ENCODE peak calls at places on chromosome 1, in four cellular contexts. O, M, U and A are unnamed samples.
A peak's percentile ranks its signal among the peaks of the same experiment; 100 is the strongest.

GRCh38 chr1:195939844-195940243 is 668.4 kb downstream of the KCNT2 start:
- DNase-seq in O (no peak), M (no peak), U (no peak), A (no peak)

GRCh38 chr1:61636392-61636791 is 88.5 kb downstream of the TM2D1 start:
- DNase-seq in O (no peak), M (no peak), U (no peak), A (no peak)

GRCh38 chr1:207925210-207925609 is 14.3 kb upstream of the CD34 start:
- DNase-seq in O (no peak), M (no peak), U (no peak), A (no peak)

GRCh38 chr1:205287723-205288122 is 33.8 kb downstream of the NUAK2 start:
- DNase-seq in M (no peak), U (no peak), O (no peak), A (no peak)

GRCh38 chr1:165397945-165398344 is 41.4 kb upstream of the LMX1A start:
- DNase-seq in U (no peak), M (peak; percentile 11), O (no peak), A (no peak)

GRCh38 chr1:1435094-1435903 is at the start of gene VWA1:
- DNase-seq in U (no peak), O (peak; percentile 99), M (peak; percentile 43), A (peak; percentile 49)

GRCh38 chr1:5980314-5981008 is 11.8 kb downstream of the NPHP4 start:
- DNase-seq in U (peak; percentile 29), M (no peak), O (peak; percentile 84), A (no peak)

GRCh38 chr1:151888972-151889570 is 20.2 kb downstream of the THEM4 start:
- DNase-seq in O (peak; percentile 23), U (no peak), M (peak; percentile 40), A (no peak)

GRCh38 chr1:161511018-161511755 is 5.9 kb downstream of the FCGR2A start:
- DNase-seq in O (no peak), U (no peak), M (no peak), A (no peak)

GRCh38 chr1:19045898-19046889 is 89.7 kb upstream of the IFFO2 start:
- DNase-seq in U (no peak), M (no peak), O (peak; percentile 4), A (no peak)

GRCh38 chr1:200042437-200043329 is 15.2 kb downstream of the NR5A2 start:
- DNase-seq in M (no peak), O (peak; percentile 44), U (no peak), A (no peak)

GRCh38 chr1:8858888-8859706 is 19.4 kb downstream of the ENO1 start:
- DNase-seq in O (peak; percentile 53), U (peak; percentile 56), M (peak; percentile 55), A (peak; percentile 33)

GRCh38 chr1:208688656-208689315 is 444.6 kb upstream of the PLXNA2 start:
- DNase-seq in U (no peak), M (no peak), O (no peak), A (no peak)

GRCh38 chr1:238491265-238491664 is 600.5 kb upstream of the ZP4 start:
- DNase-seq in M (no peak), U (no peak), O (no peak), A (no peak)

GRCh38 chr1:195763907-195764183 is 844.4 kb downstream of the KCNT2 start:
- DNase-seq in U (no peak), M (no peak), O (no peak), A (no peak)

GRCh38 chr1:211895126-211895759 is 64.7 kb upstream of the LPGAT1 start:
- DNase-seq in O (no peak), U (no peak), M (no peak), A (no peak)

GRCh38 chr1:147753084-147753483 is 7.3 kb downstream of the GJA5 start:
- DNase-seq in M (no peak), O (no peak), U (no peak), A (no peak)

GRCh38 chr1:46515576-46515975 is 25.9 kb downstream of the DMBX1 start:
- DNase-seq in M (no peak), U (no peak), O (no peak), A (no peak)

GRCh38 chr1:218499021-218499691 is 154.0 kb downstream of the TGFB2 start:
- DNase-seq in O (no peak), U (no peak), M (no peak), A (no peak)

GRCh38 chr1:60876952-60877351 is 205.4 kb upstream of the NFIA start:
- DNase-seq in U (no peak), M (no peak), O (no peak), A (no peak)

GRCh38 chr1:107056426-107057196 is at the start of gene PRMT6:
- DNase-seq in M (peak; percentile 83), O (peak; percentile 88), U (peak; percentile 92), A (peak; percentile 63)

GRCh38 chr1:53526451-53527101 is 67.4 kb downstream of the DMRTB1 start:
- DNase-seq in U (no peak), M (no peak), O (peak; percentile 85), A (no peak)

GRCh38 chr1:161946071-161946987 is 77.3 kb downstream of the OLFML2B start:
- DNase-seq in M (no peak), O (no peak), U (no peak), A (no peak)

GRCh38 chr1:212247179-212247721 is 38.0 kb upstream of the PPP2R5A start:
- DNase-seq in O (no peak), U (no peak), M (no peak), A (no peak)

GRCh38 chr1:44881011-44881632 is 38.1 kb upstream of the PTCH2 start:
- DNase-seq in O (peak; percentile 23), U (no peak), M (no peak), A (no peak)

DNA sequence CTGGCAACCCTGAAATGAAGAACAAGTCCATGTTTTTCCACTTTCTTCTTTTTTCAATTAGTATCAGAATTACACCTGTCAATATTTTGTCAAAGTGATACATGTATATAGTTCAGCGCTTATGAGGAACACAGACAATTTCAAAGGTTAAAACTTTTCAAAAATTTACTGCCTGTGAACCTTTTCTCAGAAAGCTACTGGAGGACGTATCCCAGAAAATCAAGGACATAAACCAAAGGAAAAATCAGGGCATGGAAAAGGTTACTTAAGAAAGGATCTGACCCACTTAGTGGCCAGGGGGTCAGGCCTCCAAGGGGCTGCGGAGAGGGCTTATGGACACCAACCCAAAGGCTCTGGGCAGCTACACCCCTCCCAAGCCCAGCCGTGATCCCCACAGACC is 81.1 kb upstream of the ACTRT2 start:
- DNase-seq in U (no peak), M (no peak), O (no peak), A (no peak)
- H3K9me3 ChIP-seq in U (peaks cover 13% of the 10 kb centered on the region), M (no peaks in the 10 kb centered on the region), O (no peaks in the 10 kb centered on the region), A (no peaks in the 10 kb centered on the region)

DNA sequence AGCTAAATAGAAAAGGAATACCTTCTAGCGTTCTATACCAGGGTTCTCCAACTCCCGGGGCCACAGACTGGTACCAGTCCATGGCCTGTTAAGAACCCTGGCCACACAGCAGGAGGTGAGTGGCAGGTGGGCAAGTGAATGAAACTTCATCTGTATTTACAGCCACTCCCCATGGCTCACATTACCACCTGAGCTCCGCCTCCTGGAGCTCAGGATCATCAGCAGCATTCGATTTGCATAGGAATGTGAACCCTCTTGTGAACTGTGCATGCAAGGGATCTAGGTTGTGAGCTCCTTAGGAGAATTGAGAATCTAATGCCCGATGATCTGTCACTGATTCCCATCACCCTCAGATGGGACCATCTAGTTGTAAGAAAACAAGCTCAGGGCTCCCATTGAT is 107.3 kb downstream of the KAZN start:
- DNase-seq in O (no peak), U (no peak), M (no peak), A (no peak)
- H3K9me3 ChIP-seq in O (no peaks in the 10 kb centered on the region), U (peaks cover 34% of the 10 kb centered on the region), M (peaks cover 4% of the 10 kb centered on the region), A (no peaks in the 10 kb centered on the region)

DNA sequence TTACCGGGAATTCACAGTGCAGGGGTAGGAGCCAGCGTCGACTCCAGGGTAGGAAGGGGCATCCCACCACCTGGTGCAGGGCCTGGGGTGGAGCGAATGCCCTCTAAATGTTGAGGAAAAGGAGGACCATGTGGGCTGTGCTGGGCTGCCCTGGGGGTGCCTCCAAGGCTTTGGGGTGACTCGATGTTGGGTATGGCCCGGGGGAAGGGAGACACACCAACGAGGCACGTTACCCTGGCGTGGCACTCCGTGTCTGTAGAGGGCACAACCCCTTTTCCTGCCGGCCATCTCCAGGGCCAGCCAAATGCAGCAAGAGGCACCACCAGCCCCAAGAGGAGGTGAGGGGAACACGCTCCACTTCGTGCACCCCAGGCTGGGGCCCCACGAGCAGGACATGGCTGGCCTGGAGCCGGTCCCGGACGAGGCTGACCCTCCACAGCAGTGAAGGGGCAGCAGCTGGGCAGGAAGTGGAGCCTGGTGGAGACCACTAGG is 11.2 kb downstream of the ACTRT2 start:
- DNase-seq in U (no peak), O (no peak), M (no peak), A (no peak)
- H3K9me3 ChIP-seq in U (no peaks in the 10 kb centered on the region), O (no peaks in the 10 kb centered on the region), M (no peaks in the 10 kb centered on the region), A (no peaks in the 10 kb centered on the region)

DNA sequence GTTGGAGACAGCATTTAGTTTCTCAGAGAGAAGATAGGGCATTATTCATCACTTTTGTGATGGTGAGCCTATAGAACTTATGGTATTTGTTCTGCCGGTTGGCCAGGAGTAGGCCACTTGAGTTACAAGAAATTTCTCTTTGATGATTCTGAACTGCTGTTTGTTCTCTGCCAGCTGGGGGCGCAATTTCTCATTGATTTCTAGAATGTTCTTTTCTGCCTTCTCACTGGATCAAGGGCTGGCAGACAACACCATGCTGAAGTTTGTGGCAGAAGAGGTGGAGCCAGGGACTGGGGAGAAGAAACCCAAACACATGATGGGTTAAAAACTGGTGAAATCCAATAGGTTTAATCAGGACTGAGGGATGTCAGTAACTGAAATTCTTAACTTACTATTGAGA is 360.6 kb downstream of the FAM72C start:
- DNase-seq in U (no peak), M (no peak), O (no peak), A (no peak)
- H3K9me3 ChIP-seq in U (no peaks in the 10 kb centered on the region), M (no peaks in the 10 kb centered on the region), O (no peaks in the 10 kb centered on the region), A (no peaks in the 10 kb centered on the region)